ENCODE peak calls at places on chromosomes 6 and 20, in seven cellular contexts. One of them, this sample, is unnamed.

GRCh38 chr6:24125980-24126379 is at the start of gene NRSN1:
- DNase-seq in GM04504: no peak
- DNase-seq in NCI-H1930: peak; percentile 51
- DNase-seq in neural crest cell: peak; percentile 55
- DNase-seq in RCC 7860: no peak
- DNase-seq in upper lobe of right lung: no peak
- DNase-seq in HCT116: no peak
- DNase-seq in this sample: peak; percentile 85

GRCh38 chr20:62487564-62488086 is 11.8 kb upstream of the GATA5 start:
- DNase-seq in GM04504: no peak
- DNase-seq in NCI-H1930: no peak
- DNase-seq in neural crest cell: no peak
- DNase-seq in RCC 7860: no peak
- DNase-seq in upper lobe of right lung: no peak
- DNase-seq in HCT116: no peak
- DNase-seq in this sample: no peak

GRCh38 chr6:35381132-35381531 is 38.8 kb downstream of the PPARD start:
- DNase-seq in GM04504: no peak
- DNase-seq in NCI-H1930: no peak
- DNase-seq in neural crest cell: no peak
- DNase-seq in RCC 7860: no peak
- DNase-seq in upper lobe of right lung: no peak
- DNase-seq in HCT116: no peak
- DNase-seq in this sample: no peak

GRCh38 chr6:15824851-15825250 is 162.0 kb upstream of the DTNBP1 start:
- DNase-seq in GM04504: no peak
- DNase-seq in NCI-H1930: no peak
- DNase-seq in neural crest cell: no peak
- DNase-seq in RCC 7860: no peak
- DNase-seq in upper lobe of right lung: no peak
- DNase-seq in HCT116: no peak
- DNase-seq in this sample: no peak

GRCh38 chr20:37596890-37597539 is 69.3 kb upstream of the BLCAP start:
- DNase-seq in GM04504: no peak
- DNase-seq in NCI-H1930: no peak
- DNase-seq in neural crest cell: no peak
- DNase-seq in RCC 7860: no peak
- DNase-seq in upper lobe of right lung: no peak
- DNase-seq in HCT116: no peak
- DNase-seq in this sample: no peak

GRCh38 chr6:11043552-11043960 is 549 bp downstream of the ELOVL2 start:
- DNase-seq in GM04504: no peak
- DNase-seq in NCI-H1930: no peak
- DNase-seq in neural crest cell: peak; percentile 36
- DNase-seq in RCC 7860: no peak
- DNase-seq in upper lobe of right lung: no peak
- DNase-seq in HCT116: no peak
- DNase-seq in this sample: peak; percentile 24

GRCh38 chr20:32327087-32327681 is 30.9 kb upstream of the ASXL1 start:
- DNase-seq in GM04504: no peak
- DNase-seq in NCI-H1930: no peak
- DNase-seq in neural crest cell: no peak
- DNase-seq in RCC 7860: peak; percentile 74
- DNase-seq in upper lobe of right lung: no peak
- DNase-seq in HCT116: no peak
- DNase-seq in this sample: no peak

GRCh38 chr6:26613201-26613600 is 16.4 kb downstream of the ABT1 start:
- DNase-seq in GM04504: no peak
- DNase-seq in NCI-H1930: no peak
- DNase-seq in neural crest cell: no peak
- DNase-seq in RCC 7860: no peak
- DNase-seq in upper lobe of right lung: no peak
- DNase-seq in HCT116: no peak
- DNase-seq in this sample: no peak

GRCh38 chr6:41475737-41476357 is 70.3 kb upstream of the FOXP4 start:
- DNase-seq in GM04504: no peak
- DNase-seq in NCI-H1930: no peak
- DNase-seq in neural crest cell: no peak
- DNase-seq in RCC 7860: no peak
- DNase-seq in upper lobe of right lung: no peak
- DNase-seq in HCT116: no peak
- DNase-seq in this sample: no peak

GRCh38 chr20:39986231-39986904 is 702.7 kb downstream of the MAFB start:
- DNase-seq in GM04504: no peak
- DNase-seq in NCI-H1930: no peak
- DNase-seq in neural crest cell: peak; percentile 6
- DNase-seq in RCC 7860: no peak
- DNase-seq in upper lobe of right lung: peak; percentile 64
- DNase-seq in HCT116: no peak
- DNase-seq in this sample: peak; percentile 31

GRCh38 chr6:87105823-87106222 is 10.9 kb upstream of the CGA start:
- DNase-seq in GM04504: no peak
- DNase-seq in NCI-H1930: no peak
- DNase-seq in neural crest cell: no peak
- DNase-seq in RCC 7860: no peak
- DNase-seq in upper lobe of right lung: no peak
- DNase-seq in HCT116: no peak
- DNase-seq in this sample: no peak

GRCh38 chr6:11380969-11381744 is 148.7 kb upstream of the NEDD9 start:
- DNase-seq in GM04504: no peak
- DNase-seq in NCI-H1930: no peak
- DNase-seq in neural crest cell: no peak
- DNase-seq in RCC 7860: peak; percentile 81
- DNase-seq in upper lobe of right lung: no peak
- DNase-seq in HCT116: no peak
- DNase-seq in this sample: no peak

GRCh38 chr6:35048031-35048613 is 93.0 kb downstream of the TCP11 start:
- DNase-seq in GM04504: no peak
- DNase-seq in NCI-H1930: no peak
- DNase-seq in neural crest cell: peak; percentile 32
- DNase-seq in RCC 7860: no peak
- DNase-seq in upper lobe of right lung: no peak
- DNase-seq in HCT116: no peak
- DNase-seq in this sample: no peak

GRCh38 chr6:156348376-156348775 is 428.8 kb upstream of the ARID1B start:
- DNase-seq in GM04504: no peak
- DNase-seq in NCI-H1930: peak; percentile 60
- DNase-seq in neural crest cell: no peak
- DNase-seq in RCC 7860: no peak
- DNase-seq in upper lobe of right lung: no peak
- DNase-seq in HCT116: no peak
- DNase-seq in this sample: no peak

This sample was measured in WTC11.